ENCODE peak calls at places on chromosomes 12 and 14, in eight cellular contexts. Z is SW 1271; F is stimulated activated CD4-positive, alpha-beta T cell treated with anti-CD3 and anti-CD28 coated beads, TNF-alpha, amount 100 ng/mL, for 24 hours; X is ACHN; S is neuronal stem cell; B is choroid plexus epithelial cell; U is amniotic stem cell; M is gastrocnemius medialis. W is an unnamed sample.

GRCh38 chr12:6788972-6789905 is at the start of gene CD4:
- DNase-seq in X (no peak), M (peak; percentile 39), Z (no peak), S (no peak), B (no peak), F (peak; percentile 74), U (no peak), W (no peak)

GRCh38 chr14:100850841-100851585 is 25.1 kb downstream of the MEG3 start:
- DNase-seq in Z (peak; percentile 42), F (peak; percentile 67), M (no peak), X (peak; percentile 64), U (no peak), S (no peak), B (peak; percentile 33), W (peak; percentile 76)

GRCh38 chr12:47987411-47988072 is 16.7 kb downstream of the COL2A1 start:
- DNase-seq in S (no peak), F (no peak), B (no peak), M (no peak), Z (no peak), X (no peak), U (no peak), W (no peak)

GRCh38 chr14:87108726-87109125 is 884.3 kb downstream of the GALC start:
- DNase-seq in X (no peak), B (peak; percentile 1), S (no peak), F (no peak), U (no peak), Z (no peak), M (no peak), W (peak; percentile 86)

GRCh38 chr12:121170581-121171260 is 38.0 kb downstream of the P2RX7 start:
- DNase-seq in X (no peak), Z (peak; percentile 8), U (no peak), F (no peak), S (no peak), B (peak; percentile 36), M (no peak), W (no peak)

GRCh38 chr12:51390457-51391046 is 654 bp downstream of the GALNT6 start:
- DNase-seq in U (no peak), F (no peak), X (no peak), M (no peak), B (no peak), S (no peak), Z (no peak), W (no peak)

GRCh38 chr12:115859231-115859630 is 418.3 kb downstream of the MED13L start:
- DNase-seq in F (no peak), M (no peak), X (no peak), Z (no peak), B (no peak), S (no peak), U (no peak), W (no peak)

GRCh38 chr14:32588448-32589320 is 259.6 kb downstream of the AKAP6 start:
- DNase-seq in U (no peak), S (peak; percentile 23), F (no peak), X (peak; percentile 50), B (peak; percentile 82), Z (no peak), M (no peak), W (peak; percentile 70)

GRCh38 chr14:90760591-90761316 is 55.5 kb downstream of the TTC7B start:
- DNase-seq in X (peak; percentile 58), B (peak; percentile 59), M (no peak), S (peak; percentile 26), F (no peak), U (no peak), Z (peak; percentile 46), W (peak; percentile 70)

GRCh38 chr12:112446008-112446725 is 27.4 kb downstream of the PTPN11 start:
- DNase-seq in B (no peak), M (no peak), S (no peak), Z (no peak), U (no peak), X (no peak), F (no peak), W (no peak)

GRCh38 chr12:123150273-123150803 is 552 bp downstream of the PITPNM2 start:
- DNase-seq in M (no peak), F (no peak), X (peak; percentile 39), S (no peak), Z (no peak), U (no peak), B (no peak), W (peak; percentile 33)

GRCh38 chr12:109716512-109717389 is 3.1 kb downstream of the FAM222A start:
- DNase-seq in Z (no peak), F (no peak), U (no peak), M (peak; percentile 64), X (no peak), S (no peak), B (no peak), W (no peak)

GRCh38 chr14:52241102-52241793 is 26.2 kb upstream of the PTGDR start:
- DNase-seq in S (no peak), F (no peak), Z (no peak), B (peak; percentile 87), X (no peak), U (peak; percentile 77), M (no peak), W (no peak)

GRCh38 chr12:49790741-49791140 is 37.5 kb downstream of the NCKAP5L start:
- DNase-seq in M (no peak), U (no peak), Z (no peak), F (no peak), X (no peak), S (no peak), B (no peak), W (no peak)

W was measured in A673.